ENCODE peak calls at places on chromosome 22, in four cellular contexts. One of them, this sample, is unnamed.

GRCh38 chr22:35103756-35104155 is 37.8 kb downstream of the ISX start:
- DNase-seq in stimulated activated CD4-positive, alpha-beta T cell treated with anti-CD3 and anti-CD28 coated beads, Interleukin-1b, Interleukin-23, amount 100 ng/mL, for 24 hours: no peak
- DNase-seq in AG04450: no peak
- DNase-seq in activated T-cell treated with anti-CD3 and anti-CD28 coated beads for 48 hours: no peak
- DNase-seq in this sample: no peak

GRCh38 chr22:30742291-30743256 is 47.9 kb downstream of the OSBP2 start:
- DNase-seq in stimulated activated CD4-positive, alpha-beta T cell treated with anti-CD3 and anti-CD28 coated beads, Interleukin-1b, Interleukin-23, amount 100 ng/mL, for 24 hours: no peak
- DNase-seq in AG04450: no peak
- DNase-seq in activated T-cell treated with anti-CD3 and anti-CD28 coated beads for 48 hours: no peak
- DNase-seq in this sample: no peak

GRCh38 chr22:37205046-37205445 is 7.2 kb downstream of the SSTR3 start:
- DNase-seq in stimulated activated CD4-positive, alpha-beta T cell treated with anti-CD3 and anti-CD28 coated beads, Interleukin-1b, Interleukin-23, amount 100 ng/mL, for 24 hours: no peak
- DNase-seq in AG04450: no peak
- DNase-seq in activated T-cell treated with anti-CD3 and anti-CD28 coated beads for 48 hours: no peak
- DNase-seq in this sample: no peak

GRCh38 chr22:21816787-21817496 is 50.5 kb downstream of the MAPK1 start:
- DNase-seq in stimulated activated CD4-positive, alpha-beta T cell treated with anti-CD3 and anti-CD28 coated beads, Interleukin-1b, Interleukin-23, amount 100 ng/mL, for 24 hours: no peak
- DNase-seq in AG04450: peak
- DNase-seq in activated T-cell treated with anti-CD3 and anti-CD28 coated beads for 48 hours: peak
- DNase-seq in this sample: peak

GRCh38 chr22:23518381-23519187 is 61.5 kb downstream of the IGLL1 start:
- DNase-seq in stimulated activated CD4-positive, alpha-beta T cell treated with anti-CD3 and anti-CD28 coated beads, Interleukin-1b, Interleukin-23, amount 100 ng/mL, for 24 hours: no peak
- DNase-seq in AG04450: no peak
- DNase-seq in activated T-cell treated with anti-CD3 and anti-CD28 coated beads for 48 hours: no peak
- DNase-seq in this sample: no peak

GRCh38 chr22:21868651-21869050 is 1.2 kb upstream of the MAPK1 start:
- DNase-seq in stimulated activated CD4-positive, alpha-beta T cell treated with anti-CD3 and anti-CD28 coated beads, Interleukin-1b, Interleukin-23, amount 100 ng/mL, for 24 hours: no peak
- DNase-seq in AG04450: no peak
- DNase-seq in activated T-cell treated with anti-CD3 and anti-CD28 coated beads for 48 hours: no peak
- DNase-seq in this sample: no peak

GRCh38 chr22:20748820-20749428 is 25.0 kb upstream of the SERPIND1 start:
- DNase-seq in stimulated activated CD4-positive, alpha-beta T cell treated with anti-CD3 and anti-CD28 coated beads, Interleukin-1b, Interleukin-23, amount 100 ng/mL, for 24 hours: no peak
- DNase-seq in AG04450: no peak
- DNase-seq in activated T-cell treated with anti-CD3 and anti-CD28 coated beads for 48 hours: no peak
- DNase-seq in this sample: peak

GRCh38 chr22:26053737-26054316 is 115.4 kb upstream of the SEZ6L start:
- DNase-seq in stimulated activated CD4-positive, alpha-beta T cell treated with anti-CD3 and anti-CD28 coated beads, Interleukin-1b, Interleukin-23, amount 100 ng/mL, for 24 hours: no peak
- DNase-seq in AG04450: no peak
- DNase-seq in activated T-cell treated with anti-CD3 and anti-CD28 coated beads for 48 hours: no peak
- DNase-seq in this sample: no peak

GRCh38 chr22:47543447-47543846 is 781.0 kb downstream of the TBC1D22A start:
- DNase-seq in stimulated activated CD4-positive, alpha-beta T cell treated with anti-CD3 and anti-CD28 coated beads, Interleukin-1b, Interleukin-23, amount 100 ng/mL, for 24 hours: no peak
- DNase-seq in AG04450: no peak
- DNase-seq in activated T-cell treated with anti-CD3 and anti-CD28 coated beads for 48 hours: no peak
- DNase-seq in this sample: no peak

GRCh38 chr22:48407256-48407955 is 1420.3 kb downstream of the BRD1 start:
- DNase-seq in stimulated activated CD4-positive, alpha-beta T cell treated with anti-CD3 and anti-CD28 coated beads, Interleukin-1b, Interleukin-23, amount 100 ng/mL, for 24 hours: no peak
- DNase-seq in AG04450: no peak
- DNase-seq in activated T-cell treated with anti-CD3 and anti-CD28 coated beads for 48 hours: no peak
- DNase-seq in this sample: no peak

This sample was measured in GM06990.